ENCODE peak calls at places on chromosomes 13 and 19, in ten cellular contexts. E is nephron progenitor cell; K is hepatocyte; O is CD4-positive, alpha-beta T cell; T is cardiac fibroblast; H is RWPE1; U is fibroblast of the aortic adventitia; A is neural progenitor cell; W is mucosa of descending colon; R is left lung. J is an unnamed sample.

GRCh38 chr19:8334458-8335342 is 8.4 kb downstream of the KANK3 start:
- DNase-seq in O (no peak), A (peak; percentile 95), H (peak; percentile 85), W (peak; percentile 74), R (peak; percentile 57), T (peak; percentile 61), E (peak; percentile 79), U (peak; percentile 43), K (peak; percentile 83), J (peak; percentile 71)

GRCh38 chr13:77429320-77430142 is 102.6 kb upstream of the MYCBP2 start:
- DNase-seq in A (no peak), W (no peak), U (no peak), H (no peak), T (peak; percentile 1), O (no peak), R (no peak), K (no peak), E (no peak), J (no peak)

GRCh38 chr13:108777421-108778420 is 148.3 kb downstream of the MYO16 start:
- DNase-seq in K (peak; percentile 19), A (peak; percentile 13), T (no peak), U (peak; percentile 7), O (no peak), E (peak; percentile 6), H (no peak), R (no peak), W (no peak), J (no peak)

GRCh38 chr19:778910-779653 is 18.2 kb upstream of the PTBP1 start:
- DNase-seq in E (no peak), H (peak; percentile 92), R (no peak), K (peak; percentile 85), A (no peak), W (no peak), T (peak; percentile 96), U (peak; percentile 96), O (no peak), J (peak; percentile 99)

GRCh38 chr13:110250258-110250891 is 56.6 kb downstream of the COL4A1 start:
- DNase-seq in O (no peak), W (peak; percentile 54), R (no peak), T (peak; percentile 94), U (peak; percentile 73), E (no peak), A (no peak), H (no peak), K (no peak), J (peak; percentile 77)

GRCh38 chr13:99370476-99371272 is 63.5 kb upstream of the GPR183 start:
- DNase-seq in U (no peak), R (no peak), E (no peak), A (no peak), O (no peak), K (no peak), H (no peak), T (no peak), W (no peak), J (no peak)

GRCh38 chr13:67224148-67224846 is 5.8 kb downstream of the PCDH9 start:
- DNase-seq in W (peak; percentile 64), T (peak; percentile 90), R (peak; percentile 55), E (peak; percentile 62), A (peak; percentile 78), H (peak; percentile 62), O (peak; percentile 9), K (peak; percentile 91), U (peak; percentile 86), J (peak; percentile 84)

GRCh38 chr19:55620410-55620809 is 4.0 kb downstream of the ZNF784 start:
- DNase-seq in U (no peak), E (no peak), A (no peak), K (no peak), W (no peak), R (no peak), H (no peak), T (no peak), O (no peak), J (no peak)

GRCh38 chr13:35252536-35253205 is 223.8 kb downstream of the MAB21L1 start:
- DNase-seq in U (no peak), O (no peak), W (no peak), H (no peak), T (no peak), E (no peak), R (no peak), A (no peak), K (no peak), J (no peak)

GRCh38 chr19:46850228-46851203 is at the start of gene AP2S1:
- DNase-seq in A (peak; percentile 98), T (peak; percentile 100), K (peak; percentile 97), W (peak; percentile 95), O (peak; percentile 90), E (peak; percentile 94), R (peak; percentile 95), H (peak; percentile 94), U (peak; percentile 99), J (peak; percentile 99)

GRCh38 chr19:22882797-22883196 is 50.7 kb downstream of the ZNF723 start:
- DNase-seq in R (no peak), K (peak; percentile 13), U (peak; percentile 18), O (no peak), H (no peak), T (peak; percentile 49), E (no peak), W (no peak), A (peak; percentile 2), J (peak; percentile 33)

GRCh38 chr19:37055330-37055729 is 22.9 kb upstream of the ZNF420 start:
- DNase-seq in R (no peak), T (no peak), U (no peak), K (no peak), A (no peak), E (no peak), W (no peak), O (no peak), H (no peak), J (no peak)

GRCh38 chr13:105083986-105084385 is 1451.5 kb downstream of the EFNB2 start:
- DNase-seq in R (no peak), O (no peak), H (no peak), T (no peak), E (no peak), K (no peak), W (no peak), A (no peak), U (peak; percentile 6), J (no peak)

GRCh38 chr13:102940143-102940542 is 94.3 kb downstream of the ERCC5 start:
- DNase-seq in K (no peak), R (no peak), E (no peak), A (no peak), W (no peak), U (no peak), T (no peak), H (no peak), O (no peak), J (no peak)
- TF ChIP-seq CTCF in K (no peak), R (no peak), E (no peak), A (peak; percentile 31), W (no peak), U (no peak), T (no peak), H (no peak), O (no peak), J (no peak)

DNA sequence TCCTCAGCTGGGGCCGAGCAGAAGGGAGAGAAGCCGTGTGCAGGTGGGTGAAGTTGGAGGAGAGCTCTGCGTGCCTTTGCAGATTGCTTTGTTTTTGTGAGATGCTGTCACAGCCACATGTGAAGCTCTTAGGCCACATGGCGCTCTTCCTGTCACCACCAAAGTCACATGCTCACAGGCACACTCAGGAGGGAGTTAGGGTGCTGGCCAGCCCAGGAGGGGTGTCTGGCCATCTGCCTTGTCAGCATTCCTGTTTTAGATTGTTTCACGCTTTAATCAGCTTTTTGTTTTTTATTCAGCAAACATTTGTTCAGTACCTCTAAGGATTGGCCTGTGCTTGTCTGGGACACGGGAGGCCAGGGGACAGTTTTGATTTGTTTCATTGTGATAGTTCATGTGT is 21.9 kb downstream of the GPATCH1 start:
- DNase-seq in O (no peak), H (no peak), R (no peak), U (no peak), A (no peak), E (no peak), K (no peak), T (no peak), W (no peak), J (no peak)
- TF ChIP-seq CTCF in O (no peak), H (no peak), R (no peak), U (no peak), A (no peak), E (no peak), K (no peak), T (no peak), W (no peak), J (no peak)

GRCh38 chr19:2631213-2631821 is 71.2 kb downstream of the GNG7 start:
- DNase-seq in E (no peak), W (no peak), K (no peak), O (no peak), U (peak; percentile 27), T (peak; percentile 49), R (no peak), H (no peak), A (no peak), J (no peak)
- TF ChIP-seq CTCF in E (no peak), W (no peak), K (no peak), O (no peak), U (no peak), T (no peak), R (no peak), H (no peak), A (no peak), J (no peak)

GRCh38 chr19:35557539-35558399 is 5.7 kb downstream of the ATP4A start:
- DNase-seq in H (peak; percentile 40), W (no peak), K (peak; percentile 78), A (peak; percentile 95), U (peak; percentile 16), E (peak; percentile 98), T (peak; percentile 42), R (peak; percentile 60), O (peak; percentile 21), J (no peak)
- TF ChIP-seq CTCF in H (no peak), W (no peak), K (no peak), A (peak; percentile 39), U (no peak), E (no peak), T (no peak), R (no peak), O (no peak), J (no peak)

GRCh38 chr19:34018546-34018945 is 153.8 kb upstream of the LSM14A start:
- DNase-seq in H (no peak), U (no peak), T (no peak), E (no peak), K (no peak), W (no peak), A (no peak), O (no peak), R (no peak), J (no peak)

DNA sequence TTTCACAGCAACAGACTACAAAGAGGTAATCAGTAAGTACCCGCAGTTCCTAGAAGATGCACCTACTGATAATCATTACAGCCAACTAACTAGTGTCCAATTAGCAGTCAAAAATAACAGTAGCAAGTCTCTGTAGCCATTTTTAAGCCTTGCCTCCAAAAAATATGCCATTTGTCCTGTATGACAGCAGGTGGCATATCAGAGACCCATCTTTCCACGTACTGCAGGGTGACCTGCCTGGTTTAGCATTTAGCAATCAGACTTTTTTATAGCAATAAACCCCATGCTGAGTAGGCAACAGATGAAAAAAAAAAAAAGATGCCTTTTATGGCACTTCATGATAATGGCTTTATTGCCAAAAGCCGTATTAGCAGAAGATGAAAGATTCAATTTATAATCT is 155.3 kb upstream of the LSM14A start:
- DNase-seq in O (no peak), R (no peak), U (no peak), E (no peak), A (no peak), W (no peak), K (no peak), T (no peak), H (no peak), J (no peak)
- TF ChIP-seq CTCF in O (no peak), R (no peak), U (no peak), E (no peak), A (no peak), W (no peak), K (no peak), T (no peak), H (no peak), J (no peak)

GRCh38 chr19:45764487-45764886 is 4.6 kb downstream of the SIX5 start:
- DNase-seq in W (no peak), H (no peak), O (no peak), R (no peak), K (no peak), A (peak; percentile 41), U (no peak), E (no peak), T (no peak), J (no peak)
- TF ChIP-seq CTCF in W (no peak), H (no peak), O (no peak), R (no peak), K (no peak), A (peak; percentile 10), U (no peak), E (no peak), T (no peak), J (no peak)